ENCODE peak calls at places on chromosomes 2 and 18, in nine cellular contexts. X, J, Y, A, N, L, F, D and Q are unnamed samples.

GRCh38 chr18:21218862-21219261 is 23.2 kb upstream of the GREB1L start:
- DNase-seq in L (no peak), X (no peak), J (no peak), F (no peak), N (no peak), A (no peak), D (no peak), Y (no peak), Q (no peak)

GRCh38 chr2:147711031-147711430 is 133.8 kb upstream of the ACVR2A start:
- DNase-seq in N (no peak), A (no peak), F (no peak), X (peak), J (peak), L (no peak), D (peak), Y (no peak), Q (no peak)

GRCh38 chr18:3230401-3231334 is 10.9 kb upstream of the MYOM1 start:
- DNase-seq in L (no peak), N (no peak), D (peak), F (no peak), X (no peak), J (peak), A (no peak), Y (no peak), Q (no peak)

GRCh38 chr2:75592888-75593287 is 32.1 kb upstream of the EVA1A start:
- DNase-seq in D (no peak), N (no peak), F (no peak), X (no peak), L (no peak), A (no peak), Y (no peak), J (peak), Q (no peak)

GRCh38 chr2:69524799-69525198 is 87.6 kb upstream of the NFU1 start:
- DNase-seq in F (no peak), N (no peak), Y (no peak), X (no peak), L (no peak), J (no peak), D (no peak), A (no peak), Q (no peak)

GRCh38 chr18:76823574-76823973 is 1.2 kb downstream of the ZNF236 start:
- DNase-seq in L (peak), A (no peak), F (no peak), J (no peak), D (no peak), N (no peak), X (no peak), Y (no peak), Q (no peak)

GRCh38 chr2:15348028-15348427 is 213.1 kb downstream of the NBAS start:
- DNase-seq in X (no peak), A (no peak), J (no peak), Y (no peak), N (no peak), F (no peak), L (no peak), D (no peak), Q (no peak)

GRCh38 chr2:101234169-101234938 is 18.3 kb upstream of the CNOT11 start:
- DNase-seq in J (no peak), D (no peak), X (no peak), L (no peak), A (no peak), Y (no peak), N (no peak), F (no peak), Q (no peak)

GRCh38 chr2:16665746-16666452 is at the start of gene CYRIA:
- DNase-seq in D (no peak), Y (no peak), L (peak), X (peak), J (no peak), A (peak), F (peak), N (peak), Q (no peak)

GRCh38 chr2:99662761-99663341 is 173.0 kb upstream of the REV1 start:
- DNase-seq in L (no peak), F (peak), X (peak), J (peak), A (no peak), D (peak), Y (peak), N (no peak), Q (no peak)

GRCh38 chr2:18706001-18706400 is 116.6 kb upstream of the NT5C1B start:
- DNase-seq in D (no peak), X (no peak), Y (no peak), A (no peak), F (no peak), L (no peak), J (no peak), N (no peak), Q (no peak)

GRCh38 chr2:35447210-35447609 is 908.4 kb upstream of the CRIM1 start:
- DNase-seq in N (no peak), F (no peak), J (no peak), L (no peak), Y (no peak), A (no peak), D (no peak), X (no peak), Q (no peak)

GRCh38 chr2:160581448-160581847 is 87.8 kb upstream of the RBMS1 start:
- DNase-seq in L (no peak), F (no peak), A (no peak), N (no peak), X (no peak), D (no peak), J (no peak), Y (no peak), Q (no peak)

GRCh38 chr18:75405341-75405740 is 22.2 kb downstream of the SMIM21 start:
- DNase-seq in N (no peak), Y (no peak), X (no peak), D (peak), A (no peak), J (peak), F (no peak), L (no peak), Q (no peak)

GRCh38 chr2:213065583-213066444 is 85.6 kb downstream of the IKZF2 start:
- DNase-seq in F (peak), D (peak), L (no peak), X (no peak), N (no peak), Y (no peak), A (no peak), J (no peak), Q (no peak)

GRCh38 chr2:96164459-96165184 is 19.4 kb upstream of the DUSP2 start:
- DNase-seq in N (peak), L (peak), X (no peak), F (no peak), D (no peak), A (no peak), Y (no peak), J (no peak), Q (no peak)

GRCh38 chr18:48200631-48201336 is 208.4 kb downstream of the ZBTB7C start:
- DNase-seq in Y (no peak), N (no peak), F (no peak), L (no peak), J (no peak), D (no peak), A (no peak), X (no peak), Q (no peak)

GRCh38 chr2:8090748-8091700 is 590.8 kb upstream of the ID2 start:
- DNase-seq in N (peak), A (peak), Y (peak), X (peak), L (no peak), D (peak), F (peak), J (peak), Q (peak)

GRCh38 chr2:120654383-120655134 is 81.1 kb upstream of the GLI2 start:
- DNase-seq in J (no peak), N (no peak), L (no peak), D (no peak), F (no peak), X (no peak), A (no peak), Y (no peak), Q (no peak)

GRCh38 chr2:198788676-198789075 is 669.1 kb downstream of the SATB2 start:
- DNase-seq in N (no peak), L (no peak), D (no peak), J (no peak), F (no peak), A (no peak), Y (no peak), X (no peak), Q (no peak)

GRCh38 chr2:165562235-165562634 is 92.7 kb downstream of the CSRNP3 start:
- DNase-seq in D (no peak), L (no peak), F (no peak), Y (no peak), N (no peak), X (no peak), J (no peak), A (no peak), Q (no peak)

GRCh38 chr2:598043-598802 is 79.0 kb downstream of the TMEM18 start:
- DNase-seq in F (no peak), N (no peak), X (no peak), Y (no peak), L (no peak), J (no peak), A (no peak), D (no peak), Q (no peak)

GRCh38 chr2:33681333-33681732 is 82.2 kb upstream of the FAM98A start:
- DNase-seq in Y (no peak), N (no peak), X (no peak), D (no peak), A (no peak), J (peak), F (peak), L (no peak), Q (no peak)

GRCh38 chr2:217939220-217939619 is 63.6 kb downstream of the TNS1 start:
- DNase-seq in F (no peak), D (no peak), N (no peak), X (no peak), A (no peak), L (no peak), J (no peak), Y (no peak), Q (no peak)

GRCh38 chr18:2515908-2516625 is 55.2 kb downstream of the METTL4 start:
- DNase-seq in D (peak), Y (no peak), F (no peak), A (no peak), X (no peak), L (no peak), J (peak), N (no peak), Q (no peak)

GRCh38 chr2:237650455-237650850 is 23.1 kb downstream of the LRRFIP1 start:
- DNase-seq in A (no peak), N (no peak), Y (no peak), X (no peak), L (no peak), F (no peak), J (peak), D (no peak), Q (no peak)

GRCh38 chr2:157257312-157258252 is at the start of gene GALNT5:
- DNase-seq in Y (no peak), N (no peak), L (no peak), A (no peak), D (peak), X (no peak), J (no peak), F (peak), Q (no peak)

GRCh38 chr2:20050104-20050711 is 1.2 kb downstream of the LAPTM4A start:
- DNase-seq in F (peak), D (peak), X (no peak), Y (peak), L (peak), N (peak), J (peak), A (no peak), Q (no peak)

GRCh38 chr2:33620-34019 is 12.7 kb downstream of the FAM110C start:
- DNase-seq in X (no peak), N (peak), Y (peak), D (no peak), A (no peak), F (no peak), L (peak), J (peak), Q (no peak)

GRCh38 chr2:157786663-157787363 is 89.3 kb downstream of the ACVR1 start:
- DNase-seq in N (no peak), L (no peak), F (peak), Y (no peak), X (no peak), J (no peak), D (no peak), A (no peak), Q (no peak)

GRCh38 chr2:105403785-105404698 is 5.2 kb upstream of the FHL2 start:
- DNase-seq in X (peak), A (no peak), L (no peak), Y (no peak), N (no peak), J (peak), D (peak), F (no peak), Q (peak)

GRCh38 chr18:68928762-68929675 is 131.1 kb downstream of the CCDC102B start:
- DNase-seq in Y (no peak), N (no peak), X (no peak), J (no peak), F (no peak), A (no peak), D (no peak), L (no peak), Q (no peak)